ENCODE peak calls at places on chromosomes 5 and 9, in seven cellular contexts. M is mammary epithelial cell, E is lung, T is PC-3, D is brain microvascular endothelial cell, X is kidney epithelial cell, R is BE2C. L is an unnamed sample.

GRCh38 chr5:151886741-151887261 is 37.9 kb downstream of the GLRA1 start:
- DNase-seq in M (no peak), E (no peak), T (no peak), D (no peak), X (no peak), R (no peak), L (no peak)

GRCh38 chr9:76414656-76415055 is 20.4 kb upstream of the RFK start:
- DNase-seq in M (peak; percentile 37), E (no peak), T (peak; percentile 18), D (no peak), X (no peak), R (no peak), L (peak; percentile 52)

GRCh38 chr9:91164724-91165520 is 196.8 kb downstream of the AUH start:
- DNase-seq in M (peak; percentile 93), E (no peak), T (peak; percentile 89), D (peak; percentile 99), X (peak; percentile 87), R (peak; percentile 67), L (peak; percentile 92)

GRCh38 chr9:114930063-114930812 is at the start of gene TNFSF8:
- DNase-seq in M (no peak), E (no peak), T (no peak), D (no peak), X (no peak), R (no peak), L (no peak)

GRCh38 chr5:61357745-61358144 is 25.7 kb downstream of the ZSWIM6 start:
- DNase-seq in M (no peak), E (no peak), T (peak; percentile 30), D (no peak), X (no peak), R (peak; percentile 32), L (no peak)

GRCh38 chr9:4175846-4176245 is 124.0 kb downstream of the GLIS3 start:
- DNase-seq in M (no peak), E (no peak), T (no peak), D (no peak), X (no peak), R (no peak), L (no peak)

GRCh38 chr5:95935553-95936100 is 26.0 kb downstream of the ELL2 start:
- DNase-seq in M (peak; percentile 34), E (no peak), T (no peak), D (no peak), X (no peak), R (no peak), L (no peak)

GRCh38 chr5:88842784-88843183 is 40.2 kb downstream of the MEF2C start:
- DNase-seq in M (no peak), E (no peak), T (no peak), D (no peak), X (no peak), R (no peak), L (no peak)

GRCh38 chr9:68999393-69000105 is 14.4 kb downstream of the PRKACG start:
- DNase-seq in M (peak; percentile 54), E (peak; percentile 59), T (peak; percentile 76), D (peak; percentile 76), X (peak; percentile 29), R (peak; percentile 58), L (peak; percentile 33)

GRCh38 chr5:170474489-170475266 is 29.1 kb upstream of the KCNIP1 start:
- DNase-seq in M (no peak), E (no peak), T (no peak), D (no peak), X (no peak), R (no peak), L (no peak)

GRCh38 chr9:70413427-70413797 is 1.0 kb downstream of the KLF9 start:
- DNase-seq in M (no peak), E (no peak), T (no peak), D (no peak), X (no peak), R (peak; percentile 83), L (no peak)

GRCh38 chr5:159459132-159459627 is 128.9 kb upstream of the IL12B start:
- DNase-seq in M (no peak), E (no peak), T (no peak), D (no peak), X (no peak), R (no peak), L (no peak)

GRCh38 chr5:102617187-102617856 is 118.5 kb upstream of the SLCO6A1 start:
- DNase-seq in M (no peak), E (no peak), T (no peak), D (no peak), X (no peak), R (no peak), L (no peak)

GRCh38 chr9:89000281-89000875 is 9.1 kb downstream of the S1PR3 start:
- DNase-seq in M (no peak), E (peak; percentile 28), T (no peak), D (no peak), X (no peak), R (peak; percentile 51), L (no peak)

GRCh38 chr9:134252084-134252830 is 74.0 kb upstream of the RXRA start:
- DNase-seq in M (no peak), E (no peak), T (no peak), D (no peak), X (no peak), R (no peak), L (no peak)

GRCh38 chr5:124477002-124477546 is 269.4 kb downstream of the ZNF608 start:
- DNase-seq in M (no peak), E (no peak), T (no peak), D (no peak), X (no peak), R (no peak), L (no peak)

GRCh38 chr5:124154714-124155113 is 591.7 kb downstream of the ZNF608 start:
- DNase-seq in M (no peak), E (no peak), T (no peak), D (no peak), X (no peak), R (no peak), L (no peak)

GRCh38 chr5:14487101-14487895 is 94.3 kb upstream of the OTULINL start:
- DNase-seq in M (no peak), E (no peak), T (no peak), D (no peak), X (no peak), R (no peak), L (no peak)

GRCh38 chr5:146873186-146873917 is 5.2 kb downstream of the PPP2R2B start:
- DNase-seq in M (no peak), E (no peak), T (no peak), D (no peak), X (no peak), R (peak; percentile 24), L (no peak)

DNA sequence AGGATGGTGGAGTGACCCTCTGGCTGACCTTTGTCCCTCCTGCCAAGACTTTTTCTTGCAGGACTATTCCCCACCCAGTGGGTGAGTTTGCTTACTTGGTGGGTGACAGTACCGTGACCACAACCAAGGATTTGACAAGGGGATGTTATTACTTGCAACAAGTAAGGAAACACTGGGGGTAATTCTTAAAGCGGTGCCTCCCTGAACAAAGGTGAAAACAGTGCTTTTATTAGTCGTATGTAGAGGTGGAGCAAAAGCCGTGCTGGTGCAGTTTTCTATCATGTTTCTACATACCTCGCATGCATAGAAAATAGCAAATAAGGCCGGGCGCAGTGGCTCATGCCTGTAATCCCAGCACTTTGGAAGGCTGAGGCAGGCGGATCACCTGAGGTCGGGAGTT is 41.0 kb upstream of the KDM4C start:
- DNase-seq in M (no peak), E (no peak), T (no peak), D (no peak), X (no peak), R (no peak), L (no peak)
- H3K4me3 ChIP-seq in M (no peak overlapping the region), E (no peak overlapping the region), T (no peak overlapping the region), D (no peak overlapping the region), X (no peak overlapping the region), R (peak overlapping the region; percentile 62), L (no peak overlapping the region)

GRCh38 chr5:127561254-127561653 is 43.8 kb downstream of the PRRC1 start:
- DNase-seq in M (peak; percentile 36), E (no peak), T (no peak), D (peak; percentile 24), X (peak; percentile 50), R (no peak), L (no peak)

GRCh38 chr5:127565586-127566270 is 48.3 kb downstream of the PRRC1 start:
- DNase-seq in M (no peak), E (no peak), T (no peak), D (no peak), X (no peak), R (no peak), L (no peak)

GRCh38 chr5:127563133-127563532 is 45.7 kb downstream of the PRRC1 start:
- DNase-seq in M (no peak), E (no peak), T (no peak), D (no peak), X (no peak), R (no peak), L (no peak)

GRCh38 chr5:127564002-127564769 is 46.7 kb downstream of the PRRC1 start:
- DNase-seq in M (peak; percentile 44), E (peak; percentile 39), T (peak; percentile 77), D (peak; percentile 56), X (peak; percentile 32), R (peak; percentile 55), L (peak; percentile 40)

GRCh38 chr5:127562252-127562651 is 44.8 kb downstream of the PRRC1 start:
- DNase-seq in M (no peak), E (no peak), T (peak; percentile 19), D (no peak), X (no peak), R (peak; percentile 12), L (no peak)
- TF ChIP-seq CTCF in M (peak; percentile 42), E (no peak), T (peak; percentile 46), D (peak; percentile 35), X (peak; percentile 10), R (peak; percentile 49), L (peak; percentile 31)

GRCh38 chr5:177308740-177309139 is 3.0 kb downstream of the MXD3 start:
- DNase-seq in M (no peak), E (no peak), T (no peak), D (no peak), X (no peak), R (no peak), L (no peak)

GRCh38 chr5:177309351-177310191 is 2.1 kb downstream of the MXD3 start:
- DNase-seq in M (peak; percentile 62), E (peak; percentile 64), T (peak; percentile 94), D (peak; percentile 53), X (no peak), R (peak; percentile 80), L (peak; percentile 45)

GRCh38 chr5:177310757-177311173 is 933 bp downstream of the MXD3 start:
- DNase-seq in M (peak; percentile 20), E (no peak), T (peak; percentile 37), D (no peak), X (no peak), R (no peak), L (no peak)

GRCh38 chr5:177311361-177311722 is 356 bp downstream of the MXD3 start:
- DNase-seq in M (no peak), E (no peak), T (peak; percentile 34), D (no peak), X (no peak), R (peak; percentile 54), L (no peak)

GRCh38 chr5:177310332-177310731 is 1.4 kb downstream of the MXD3 start:
- DNase-seq in M (no peak), E (no peak), T (no peak), D (no peak), X (no peak), R (no peak), L (no peak)
- H3K4me3 ChIP-seq in M (no peak overlapping the region), E (no peak overlapping the region), T (peak overlapping the region; percentile 76), D (peak overlapping the region; percentile 65), X (peak overlapping the region; percentile 46), R (peak overlapping the region; percentile 78), L (peak overlapping the region; percentile 65)

DNA sequence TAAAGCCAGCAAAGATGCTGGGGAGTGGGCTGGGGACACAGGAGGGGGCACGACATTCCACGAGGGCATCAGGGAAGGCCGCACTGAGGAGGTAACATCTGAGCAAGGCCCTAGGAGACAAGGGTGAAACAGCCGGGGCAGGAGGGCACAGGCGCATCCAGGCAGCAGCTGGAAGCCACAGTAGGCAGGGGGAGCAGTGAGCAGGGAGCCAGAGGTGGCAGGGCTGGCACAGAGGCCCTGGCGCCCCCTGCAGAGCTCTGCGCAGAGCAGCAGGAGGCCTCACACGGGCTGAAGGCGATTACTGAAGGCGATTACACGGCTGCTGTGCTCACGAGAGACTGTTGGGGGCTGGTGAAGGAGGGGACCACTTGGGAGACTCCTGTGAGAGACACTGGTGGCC is 15.4 kb downstream of the LMAN2 start:
- DNase-seq in M (no peak), E (no peak), T (peak; percentile 53), D (no peak), X (no peak), R (peak; percentile 80), L (no peak)
- TF ChIP-seq CTCF in M (peak; percentile 44), E (no peak), T (peak; percentile 84), D (peak; percentile 57), X (peak; percentile 84), R (peak; percentile 75), L (peak; percentile 50)